ENCODE peak calls at places on chromosomes 2 and 18, in four cellular contexts. One of them, this sample, is unnamed.

GRCh38 chr2:57373530-57373929 is 673.1 kb upstream of the VRK2 start:
- DNase-seq in fibroblast of villous mesenchyme: peak
- DNase-seq in midbrain: no peak
- DNase-seq in right cardiac atrium: no peak
- DNase-seq in this sample: no peak

GRCh38 chr18:24051256-24051947 is 36.8 kb downstream of the TTC39C start:
- DNase-seq in right cardiac atrium: no peak
- DNase-seq in fibroblast of villous mesenchyme: peak
- DNase-seq in midbrain: no peak
- DNase-seq in this sample: no peak

GRCh38 chr2:237178396-237178795 is 92.7 kb downstream of the COPS8 start:
- DNase-seq in midbrain: no peak
- DNase-seq in right cardiac atrium: no peak
- DNase-seq in fibroblast of villous mesenchyme: peak
- DNase-seq in this sample: no peak

GRCh38 chr2:207042155-207042554 is 102.8 kb downstream of the CPO start:
- DNase-seq in right cardiac atrium: no peak
- DNase-seq in fibroblast of villous mesenchyme: no peak
- DNase-seq in midbrain: no peak
- DNase-seq in this sample: no peak

GRCh38 chr2:66469219-66469902 is 34.4 kb downstream of the MEIS1 start:
- DNase-seq in fibroblast of villous mesenchyme: no peak
- DNase-seq in midbrain: no peak
- DNase-seq in right cardiac atrium: no peak
- DNase-seq in this sample: no peak

GRCh38 chr18:36387296-36387695 is 89.8 kb downstream of the FHOD3 start:
- DNase-seq in midbrain: no peak
- DNase-seq in fibroblast of villous mesenchyme: no peak
- DNase-seq in right cardiac atrium: no peak
- DNase-seq in this sample: no peak

GRCh38 chr2:82027901-82028570 is 1723.5 kb upstream of the LRRTM1 start:
- DNase-seq in fibroblast of villous mesenchyme: no peak
- DNase-seq in midbrain: no peak
- DNase-seq in right cardiac atrium: no peak
- DNase-seq in this sample: no peak

GRCh38 chr2:673615-674318 is 3.4 kb downstream of the TMEM18 start:
- DNase-seq in fibroblast of villous mesenchyme: no peak
- DNase-seq in right cardiac atrium: no peak
- DNase-seq in midbrain: no peak
- DNase-seq in this sample: no peak

GRCh38 chr2:40431600-40431955 is 20.3 kb downstream of the SLC8A1 start:
- DNase-seq in right cardiac atrium: peak
- DNase-seq in midbrain: peak
- DNase-seq in fibroblast of villous mesenchyme: peak
- DNase-seq in this sample: peak

GRCh38 chr18:3062798-3063563 is 50.0 kb upstream of the LPIN2 start:
- DNase-seq in fibroblast of villous mesenchyme: peak
- DNase-seq in midbrain: peak
- DNase-seq in right cardiac atrium: peak
- DNase-seq in this sample: peak

GRCh38 chr2:170747921-170748320 is 22.3 kb upstream of the ERICH2 start:
- DNase-seq in fibroblast of villous mesenchyme: peak
- DNase-seq in right cardiac atrium: no peak
- DNase-seq in midbrain: no peak
- DNase-seq in this sample: no peak

GRCh38 chr2:122680662-122681061 is 925.2 kb downstream of the TSN start:
- DNase-seq in right cardiac atrium: no peak
- DNase-seq in fibroblast of villous mesenchyme: no peak
- DNase-seq in midbrain: no peak
- DNase-seq in this sample: no peak

GRCh38 chr2:3041841-3042600 is 335.6 kb downstream of the EIPR1 start:
- DNase-seq in right cardiac atrium: peak
- DNase-seq in fibroblast of villous mesenchyme: no peak
- DNase-seq in midbrain: no peak
- DNase-seq in this sample: no peak

GRCh38 chr2:65856928-65857327 is 424.5 kb upstream of the SPRED2 start:
- DNase-seq in right cardiac atrium: no peak
- DNase-seq in fibroblast of villous mesenchyme: no peak
- DNase-seq in midbrain: no peak
- DNase-seq in this sample: no peak

GRCh38 chr2:183996825-183997823 is 601.2 kb upstream of the ZNF804A start:
- DNase-seq in midbrain: no peak
- DNase-seq in fibroblast of villous mesenchyme: no peak
- DNase-seq in right cardiac atrium: no peak
- DNase-seq in this sample: no peak

GRCh38 chr2:43846140-43846793 is 7.5 kb downstream of the ABCG8 start:
- DNase-seq in midbrain: no peak
- DNase-seq in fibroblast of villous mesenchyme: no peak
- DNase-seq in right cardiac atrium: no peak
- DNase-seq in this sample: no peak

GRCh38 chr2:217989221-217989948 is 13.4 kb downstream of the TNS1 start:
- DNase-seq in right cardiac atrium: no peak
- DNase-seq in fibroblast of villous mesenchyme: no peak
- DNase-seq in midbrain: no peak
- DNase-seq in this sample: no peak

GRCh38 chr2:79619976-79620375 is 107.1 kb downstream of the CTNNA2 start:
- DNase-seq in fibroblast of villous mesenchyme: no peak
- DNase-seq in right cardiac atrium: no peak
- DNase-seq in midbrain: no peak
- DNase-seq in this sample: no peak

GRCh38 chr18:42274488-42275137 is 319.6 kb downstream of the PIK3C3 start:
- DNase-seq in fibroblast of villous mesenchyme: peak
- DNase-seq in right cardiac atrium: no peak
- DNase-seq in midbrain: no peak
- DNase-seq in this sample: no peak

GRCh38 chr2:240437861-240438809 is 2.7 kb downstream of the GPC1 start:
- DNase-seq in midbrain: peak
- DNase-seq in right cardiac atrium: peak
- DNase-seq in fibroblast of villous mesenchyme: peak
- DNase-seq in this sample: peak

GRCh38 chr2:75703617-75704016 is 7.1 kb downstream of the GCFC2 start:
- DNase-seq in fibroblast of villous mesenchyme: no peak
- DNase-seq in midbrain: no peak
- DNase-seq in right cardiac atrium: no peak
- DNase-seq in this sample: no peak

This sample was measured in Right ventricle myocardium inferior.